ENCODE peak calls at places on chromosomes 1 and 21, in nine cellular contexts. V, Q, G, K, L, B, O, H and D are unnamed samples.

GRCh38 chr1:20634065-20634593 is 871 bp downstream of the PINK1 start:
- DNase-seq in Q (no peak), H (peak), G (peak), V (no peak), L (no peak), K (no peak), B (no peak), O (no peak), D (no peak)

GRCh38 chr1:109091196-109092193 is 931 bp downstream of the TMEM167B start:
- DNase-seq in L (peak), B (no peak), G (no peak), V (no peak), K (peak), H (peak), O (no peak), Q (no peak), D (no peak)

GRCh38 chr1:44849575-44850132 is 6.6 kb upstream of the PTCH2 start:
- DNase-seq in V (no peak), L (no peak), G (no peak), O (no peak), B (no peak), Q (no peak), K (no peak), H (no peak), D (no peak)

GRCh38 chr1:219927956-219928790 is at the start of gene SLC30A10:
- DNase-seq in O (peak), H (no peak), K (peak), V (no peak), G (peak), L (no peak), B (no peak), Q (no peak), D (peak)

GRCh38 chr21:15895142-15896106 is 165.6 kb downstream of the USP25 start:
- DNase-seq in V (no peak), Q (no peak), G (no peak), O (no peak), K (peak), H (no peak), L (peak), B (no peak), D (no peak)

GRCh38 chr1:15836772-15837669 is 10.5 kb upstream of the SPEN start:
- DNase-seq in H (no peak), B (peak), K (no peak), V (no peak), G (no peak), Q (no peak), L (no peak), O (no peak), D (no peak)

GRCh38 chr1:26388791-26389445 is 16.4 kb upstream of the ZNF683 start:
- DNase-seq in H (peak), L (no peak), K (peak), O (no peak), G (no peak), B (no peak), Q (no peak), V (no peak), D (no peak)

GRCh38 chr1:185931438-185931837 is 197.2 kb downstream of the HMCN1 start:
- DNase-seq in O (no peak), L (no peak), K (no peak), Q (no peak), H (no peak), V (no peak), B (no peak), G (no peak), D (no peak)

GRCh38 chr1:164950453-164951052 is 391.6 kb downstream of the PBX1 start:
- DNase-seq in L (no peak), B (no peak), O (peak), Q (no peak), K (no peak), G (no peak), H (no peak), V (no peak), D (no peak)

GRCh38 chr1:164953095-164953494 is 394.1 kb downstream of the PBX1 start:
- DNase-seq in G (no peak), L (no peak), Q (no peak), V (no peak), K (no peak), O (no peak), B (no peak), H (no peak), D (no peak)

GRCh38 chr1:164953815-164954214 is 394.8 kb downstream of the PBX1 start:
- DNase-seq in G (no peak), B (no peak), O (no peak), H (no peak), V (no peak), Q (no peak), K (no peak), L (no peak), D (no peak)

GRCh38 chr1:164948101-164948500 is 389.1 kb downstream of the PBX1 start:
- DNase-seq in B (no peak), K (no peak), G (no peak), Q (no peak), V (no peak), O (no peak), L (no peak), H (no peak), D (no peak)

DNA sequence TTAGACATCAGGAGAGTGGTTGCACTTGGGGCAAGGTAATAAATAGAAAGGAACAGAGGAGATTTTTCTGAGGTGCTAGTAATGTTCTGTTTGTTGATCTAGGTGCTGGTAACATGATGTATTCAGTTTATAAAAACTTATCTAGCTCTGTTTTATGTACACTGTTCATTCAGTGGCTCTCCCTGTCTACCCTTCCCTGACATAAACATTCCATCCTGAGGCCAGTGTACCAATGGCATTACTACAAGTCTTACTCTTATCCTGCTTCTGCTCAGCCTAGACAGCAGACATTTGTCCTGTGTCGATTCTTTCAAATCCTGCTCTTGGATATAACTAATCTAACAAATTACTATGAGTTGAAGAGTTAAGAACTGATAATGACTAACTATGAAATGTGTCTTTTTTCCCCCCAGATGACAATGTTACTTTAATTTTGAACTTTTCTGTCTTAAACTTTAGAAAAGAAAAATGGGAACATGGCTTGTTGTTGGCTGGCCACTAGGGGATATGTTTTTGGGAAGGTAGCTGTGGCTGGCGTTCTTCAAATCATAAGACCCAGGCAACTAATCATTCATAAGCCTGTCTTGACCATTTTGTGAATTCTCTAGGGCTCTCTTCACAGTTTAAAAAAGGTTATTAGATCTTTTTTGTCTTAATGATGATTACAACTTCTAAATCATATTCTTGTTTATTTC is 390.9 kb downstream of the PBX1 start:
- DNase-seq in K (no peak), G (no peak), O (no peak), V (no peak), H (no peak), Q (no peak), L (no peak), B (no peak), D (no peak)
- TF ChIP-seq CTCF in K (no peak), G (no peak), O (no peak), V (no peak), H (no peak), Q (no peak), L (no peak), B (no peak), D (no peak)

DNA sequence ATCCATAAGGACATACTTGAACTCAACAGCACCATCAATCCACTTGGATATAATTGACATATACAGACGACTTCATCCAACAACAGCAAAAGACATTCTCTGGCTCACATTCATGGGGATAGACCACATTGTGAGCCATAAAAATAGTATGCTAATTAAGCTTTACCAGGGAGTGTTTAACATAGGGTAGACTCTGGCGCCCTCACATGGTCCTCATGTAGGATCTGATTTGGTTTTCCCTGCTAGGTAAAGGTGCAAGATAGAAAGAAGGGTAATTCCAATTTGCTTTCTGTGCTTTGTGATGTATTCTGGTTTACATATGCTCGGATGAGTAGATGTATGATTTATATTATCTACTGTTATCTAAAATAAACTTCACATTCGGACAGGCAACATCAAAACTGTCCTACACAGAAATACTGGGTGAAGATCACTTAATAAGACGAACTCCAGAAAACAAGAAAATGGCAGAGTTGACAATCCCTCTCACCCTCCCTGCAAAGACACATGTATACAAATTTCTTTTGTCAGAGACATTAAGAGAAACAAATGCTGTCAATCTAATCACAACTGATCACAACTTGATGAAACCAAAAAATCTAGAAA is 27.7 kb downstream of the CR1L start:
- DNase-seq in V (no peak), H (peak), G (peak), Q (no peak), B (no peak), L (peak), K (peak), O (peak), D (no peak)
- TF ChIP-seq CTCF in V (peak), H (peak), G (peak), Q (peak), B (no peak), L (peak), K (peak), O (no peak), D (peak)

GRCh38 chr1:66085600-66085999 is 292.9 kb downstream of the PDE4B start:
- DNase-seq in G (no peak), V (no peak), H (no peak), Q (no peak), K (no peak), O (no peak), B (no peak), L (no peak), D (no peak)

GRCh38 chr1:66088787-66089186 is 296.1 kb downstream of the PDE4B start:
- DNase-seq in H (no peak), O (no peak), B (no peak), Q (no peak), G (no peak), L (no peak), V (no peak), K (no peak), D (no peak)

DNA sequence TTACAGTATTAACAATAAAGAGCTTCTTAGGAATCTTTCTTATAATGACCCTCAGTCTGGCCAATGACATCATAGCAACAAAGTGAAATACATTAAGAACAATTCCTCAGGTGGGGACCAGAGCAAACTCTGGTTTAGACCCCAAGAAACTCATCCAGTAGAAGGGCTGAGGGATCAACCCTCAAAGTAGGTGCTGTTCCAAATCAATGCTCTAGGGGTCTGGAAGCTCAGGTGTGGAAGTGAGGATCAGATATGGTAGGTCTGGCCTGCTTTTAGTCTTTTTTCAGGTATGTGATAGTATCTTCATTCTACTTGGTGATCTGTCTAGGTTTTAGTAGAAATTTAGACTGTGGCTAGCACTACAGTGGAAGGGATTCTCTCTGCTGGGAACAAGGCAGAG is 291.7 kb downstream of the PDE4B start:
- DNase-seq in L (no peak), Q (no peak), O (no peak), B (no peak), V (no peak), G (no peak), K (no peak), H (no peak), D (no peak)
- TF ChIP-seq CTCF in L (no peak), Q (no peak), O (no peak), B (no peak), V (no peak), G (peak), K (no peak), H (no peak), D (no peak)

GRCh38 chr1:158035976-158036583 is 42.6 kb downstream of the KIRREL1 start:
- DNase-seq in V (peak), Q (no peak), G (peak), O (peak), K (peak), L (peak), H (no peak), B (no peak), D (no peak)

GRCh38 chr1:158037876-158038359 is 44.5 kb downstream of the KIRREL1 start:
- DNase-seq in O (no peak), L (peak), B (no peak), V (peak), K (peak), H (peak), G (peak), Q (peak), D (no peak)

GRCh38 chr1:158039380-158039779 is 45.9 kb downstream of the KIRREL1 start:
- DNase-seq in H (no peak), V (no peak), G (no peak), L (peak), Q (no peak), B (no peak), K (peak), O (no peak), D (no peak)

GRCh38 chr1:158037008-158037875 is 43.8 kb downstream of the KIRREL1 start:
- DNase-seq in K (no peak), G (no peak), V (no peak), H (no peak), L (no peak), B (no peak), Q (no peak), O (no peak), D (no peak)

DNA sequence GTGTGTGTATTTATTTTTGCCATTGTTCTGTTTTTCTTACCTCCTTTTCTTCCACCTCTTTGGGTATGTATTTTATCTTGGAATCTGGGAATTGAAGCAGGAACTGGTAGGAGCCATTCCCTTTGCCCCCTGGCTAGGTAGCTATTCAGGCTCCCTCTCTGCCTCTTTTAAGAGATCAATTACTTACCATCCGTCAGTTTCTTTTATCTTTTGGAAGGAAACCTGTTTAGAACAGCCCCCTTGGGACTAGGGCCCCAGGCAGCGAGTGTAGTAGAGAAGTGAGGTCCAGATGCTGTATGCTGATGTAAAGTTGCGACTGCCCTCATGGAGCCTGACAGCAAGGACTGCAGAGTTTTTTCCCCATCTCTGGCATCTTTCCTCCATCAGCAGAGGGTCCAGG is 41.6 kb downstream of the KIRREL1 start:
- DNase-seq in H (no peak), G (peak), L (no peak), V (no peak), Q (no peak), B (no peak), O (no peak), K (no peak), D (no peak)
- TF ChIP-seq CTCF in H (no peak), G (no peak), L (no peak), V (no peak), Q (no peak), B (no peak), O (no peak), K (no peak), D (no peak)